ENCODE peak calls at places on chromosome 10, in seven cellular contexts. X, I, M, V, Z, A and R are unnamed samples.

GRCh38 chr10:5525581-5526271 is 965 bp downstream of the CALML3 start:
- DNase-seq in X (no peak), I (peak; percentile 57), M (peak; percentile 17), V (peak; percentile 59), Z (no peak), A (no peak), R (no peak)

GRCh38 chr10:28872592-28873165 is 195.4 kb downstream of the BAMBI start:
- DNase-seq in X (no peak), I (no peak), M (no peak), V (no peak), Z (no peak), A (no peak), R (no peak)

GRCh38 chr10:130726996-130727725 is 584.4 kb downstream of the TCERG1L start:
- DNase-seq in X (no peak), I (no peak), M (no peak), V (peak; percentile 66), Z (no peak), A (no peak), R (no peak)

GRCh38 chr10:62043493-62043938 is 142.0 kb downstream of the ARID5B start:
- DNase-seq in X (no peak), I (no peak), M (no peak), V (no peak), Z (no peak), A (no peak), R (peak; percentile 86)

GRCh38 chr10:34651796-34652195 is 163.3 kb downstream of the PARD3 start:
- DNase-seq in X (no peak), I (no peak), M (no peak), V (no peak), Z (no peak), A (no peak), R (no peak)

GRCh38 chr10:48496105-48496830 is 108.6 kb downstream of the ARHGAP22 start:
- DNase-seq in X (no peak), I (no peak), M (peak; percentile 18), V (no peak), Z (no peak), A (peak; percentile 2), R (no peak)

GRCh38 chr10:51272580-51272979 is 198.3 kb downstream of the PRKG1 start:
- DNase-seq in X (no peak), I (no peak), M (no peak), V (no peak), Z (no peak), A (no peak), R (no peak)

GRCh38 chr10:79159141-79159619 is 90.4 kb downstream of the ZMIZ1 start:
- DNase-seq in X (no peak), I (peak; percentile 78), M (no peak), V (no peak), Z (no peak), A (no peak), R (no peak)

GRCh38 chr10:131870411-131870810 is 30.4 kb upstream of the PPP2R2D start:
- DNase-seq in X (no peak), I (no peak), M (no peak), V (peak; percentile 51), Z (no peak), A (no peak), R (no peak)

GRCh38 chr10:63166742-63167258 is 33.7 kb downstream of the NRBF2 start:
- DNase-seq in X (peak; percentile 46), I (no peak), M (no peak), V (no peak), Z (no peak), A (peak; percentile 10), R (peak; percentile 50)

GRCh38 chr10:96814264-96814663 is 17.8 kb upstream of the LCOR start:
- DNase-seq in X (no peak), I (no peak), M (no peak), V (no peak), Z (no peak), A (no peak), R (no peak)

GRCh38 chr10:112811741-112812551 is 138.1 kb upstream of the TCF7L2 start:
- DNase-seq in X (no peak), I (no peak), M (peak; percentile 75), V (no peak), Z (peak; percentile 74), A (peak; percentile 87), R (peak; percentile 94)

GRCh38 chr10:125134916-125135770 is 25.2 kb downstream of the CTBP2 start:
- DNase-seq in X (no peak), I (peak; percentile 15), M (peak; percentile 48), V (peak; percentile 23), Z (no peak), A (no peak), R (no peak)

GRCh38 chr10:114379631-114380041 is 24.7 kb downstream of the AFAP1L2 start:
- DNase-seq in X (no peak), I (no peak), M (no peak), V (no peak), Z (no peak), A (no peak), R (no peak)

GRCh38 chr10:49767752-49768151 is 5.6 kb upstream of the OGDHL start:
- DNase-seq in X (no peak), I (no peak), M (no peak), V (no peak), Z (no peak), A (no peak), R (no peak)

GRCh38 chr10:124717911-124718734 is 26.1 kb downstream of the FAM53B start:
- DNase-seq in X (peak; percentile 96), I (peak; percentile 57), M (no peak), V (peak; percentile 85), Z (peak; percentile 74), A (no peak), R (no peak)

GRCh38 chr10:72087969-72088878 is at the start of gene SPOCK2:
- DNase-seq in X (no peak), I (no peak), M (no peak), V (peak; percentile 89), Z (peak; percentile 38), A (no peak), R (no peak)

GRCh38 chr10:99658622-99659030 is 683 bp upstream of the ENTPD7 start:
- DNase-seq in X (no peak), I (peak; percentile 65), M (peak; percentile 74), V (peak; percentile 90), Z (peak; percentile 75), A (peak; percentile 11), R (no peak)

GRCh38 chr10:102401322-102401614 is 5.8 kb downstream of the NFKB2 start:
- DNase-seq in X (no peak), I (no peak), M (no peak), V (no peak), Z (no peak), A (no peak), R (no peak)

GRCh38 chr10:71725998-71726672 is 6.6 kb upstream of the C10orf105 start:
- DNase-seq in X (no peak), I (no peak), M (no peak), V (no peak), Z (no peak), A (no peak), R (no peak)

GRCh38 chr10:53754851-53755250 is 982.3 kb upstream of the MBL2 start:
- DNase-seq in X (no peak), I (no peak), M (no peak), V (no peak), Z (no peak), A (no peak), R (no peak)

GRCh38 chr10:88256013-88256680 is 327.0 kb downstream of the RNLS start:
- DNase-seq in X (no peak), I (no peak), M (no peak), V (no peak), Z (no peak), A (no peak), R (no peak)
- TF ChIP-seq POLR2AphosphoS5 in X (no peak), I (no peak), M (no peak), V (no peak), Z (no peak), A (no peak), R (no peak)

DNA sequence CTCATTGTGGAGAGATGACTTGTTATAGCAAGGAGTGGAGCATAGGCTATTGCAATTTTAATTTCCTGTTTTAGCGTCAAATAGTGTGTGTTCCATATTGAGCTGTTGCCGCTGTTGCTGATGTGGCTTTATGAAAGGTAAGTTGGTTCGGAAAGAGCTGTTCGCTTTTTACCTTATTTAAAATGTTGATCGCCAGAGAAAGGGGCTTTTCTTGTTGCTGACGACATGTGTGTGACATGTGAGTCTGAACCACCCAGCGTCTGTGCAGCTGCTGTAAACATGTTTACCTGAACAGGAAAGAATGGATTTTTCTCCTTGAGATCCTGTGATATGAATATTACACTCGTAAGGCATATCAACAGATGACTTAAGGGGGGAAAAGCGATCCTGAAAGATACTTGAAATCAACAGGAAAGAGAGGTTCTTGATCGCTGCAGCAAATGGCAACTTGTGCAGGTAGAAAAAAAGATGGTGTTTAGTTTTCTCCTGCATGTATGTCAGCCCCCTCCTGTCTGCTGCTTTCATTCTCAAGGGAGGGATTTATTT is 2.5 kb downstream of the ZEB1 start:
- DNase-seq in X (no peak), I (no peak), M (no peak), V (peak; percentile 58), Z (no peak), A (no peak), R (no peak)
- H3K27ac ChIP-seq in X (no peak overlapping the region), I (peak overlapping the region; percentile 89), M (peak overlapping the region; percentile 99), V (peak overlapping the region; percentile 99), Z (peak overlapping the region; percentile 93), A (peak overlapping the region; percentile 88), R (no peak overlapping the region)

GRCh38 chr10:26198119-26198518 is 18.5 kb upstream of the GAD2 start:
- DNase-seq in X (no peak), I (no peak), M (no peak), V (no peak), Z (no peak), A (no peak), R (no peak)

GRCh38 chr10:26197248-26197647 is 19.3 kb upstream of the GAD2 start:
- DNase-seq in X (no peak), I (no peak), M (no peak), V (no peak), Z (no peak), A (no peak), R (no peak)

DNA sequence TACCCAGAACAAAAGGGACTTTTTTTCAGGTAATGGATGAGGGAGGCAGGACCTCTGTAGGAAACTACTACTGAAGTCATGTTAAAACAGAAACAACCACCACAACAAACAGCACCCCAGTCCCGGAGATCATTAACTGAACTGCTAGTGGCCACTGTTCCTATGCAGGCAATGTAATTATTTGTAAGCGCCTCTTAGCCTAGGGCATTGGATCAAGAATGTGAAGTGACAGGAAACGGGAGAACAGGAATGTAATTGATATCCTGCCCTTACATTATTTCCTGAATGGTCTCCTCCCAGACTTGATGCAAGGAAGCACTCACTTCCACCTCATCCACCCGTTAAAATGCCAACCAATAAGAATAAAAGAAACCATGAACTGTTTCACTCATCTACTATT is 16.7 kb upstream of the GAD2 start:
- DNase-seq in X (no peak), I (no peak), M (no peak), V (no peak), Z (no peak), A (no peak), R (no peak)
- TF ChIP-seq POLR2AphosphoS5 in X (no peak), I (no peak), M (no peak), V (no peak), Z (no peak), A (no peak), R (no peak)

GRCh38 chr10:7610017-7610416 is 56.7 kb downstream of the ITIH5 start:
- DNase-seq in X (no peak), I (no peak), M (no peak), V (no peak), Z (no peak), A (no peak), R (no peak)
- H3K27ac ChIP-seq in X (no peak overlapping the region), I (peak overlapping the region; percentile 46), M (no peak overlapping the region), V (no peak overlapping the region), Z (no peak overlapping the region), A (no peak overlapping the region), R (peak overlapping the region; percentile 92)

GRCh38 chr10:17216217-17216900 is 11.7 kb upstream of the VIM start:
- DNase-seq in X (peak; percentile 85), I (peak; percentile 72), M (no peak), V (no peak), Z (no peak), A (no peak), R (no peak)
- TF ChIP-seq POLR2AphosphoS5 in X (no peak), I (peak; percentile 3), M (peak; percentile 45), V (no peak), Z (peak; percentile 86), A (no peak), R (no peak)